ENCODE peak calls at places on chromosomes 16 and 17, in nine cellular contexts. T, U, J, M, E, Z, Q, X and Y are unnamed samples.
A peak's percentile ranks its signal among the peaks of the same experiment; 100 is the strongest.

GRCh38 chr17:40448213-40448638 is 5.0 kb downstream of the IGFBP4 start:
- DNase-seq in E (no peak), M (no peak), X (no peak), U (no peak), Z (no peak), Q (no peak), T (no peak), J (no peak), Y (no peak)

GRCh38 chr16:64964126-64964540 is 157.7 kb downstream of the CDH11 start:
- DNase-seq in M (no peak), U (no peak), X (no peak), Q (no peak), Z (no peak), T (no peak), J (no peak), E (peak; percentile 16), Y (no peak)

GRCh38 chr16:50517450-50518252 is 30.5 kb upstream of the NKD1 start:
- DNase-seq in M (no peak), Z (no peak), E (no peak), X (no peak), U (no peak), J (no peak), Q (no peak), T (no peak), Y (no peak)

GRCh38 chr16:86300746-86301480 is 209.4 kb upstream of the FOXF1 start:
- DNase-seq in U (no peak), Z (no peak), M (peak; percentile 66), T (no peak), Q (no peak), X (peak; percentile 29), E (peak; percentile 13), J (no peak), Y (peak; percentile 33)

GRCh38 chr17:16304832-16305231 is 48.4 kb downstream of the CENPV start:
- DNase-seq in J (peak; percentile 57), M (peak; percentile 22), T (no peak), Q (peak; percentile 17), U (no peak), Z (no peak), X (no peak), E (peak; percentile 45), Y (no peak)

GRCh38 chr16:11078812-11079459 is 134.6 kb downstream of the CLEC16A start:
- DNase-seq in U (no peak), X (no peak), T (no peak), E (peak; percentile 79), M (no peak), Z (no peak), Q (no peak), J (no peak), Y (no peak)

GRCh38 chr17:6548578-6549330 is 7.6 kb downstream of the PITPNM3 start:
- DNase-seq in Z (no peak), J (peak; percentile 47), E (no peak), X (no peak), Q (no peak), T (peak; percentile 55), U (no peak), M (peak; percentile 87), Y (no peak)

GRCh38 chr17:17786998-17787397 is 49.8 kb downstream of the SREBF1 start:
- DNase-seq in M (no peak), Q (no peak), E (no peak), U (no peak), X (no peak), J (no peak), Z (no peak), T (no peak), Y (no peak)

GRCh38 chr16:11354733-11355574 is 9.7 kb downstream of the RMI2 start:
- DNase-seq in U (no peak), T (no peak), Q (no peak), J (peak; percentile 87), Z (peak; percentile 65), M (no peak), E (peak; percentile 49), X (no peak), Y (no peak)

GRCh38 chr17:9195961-9196668 is 174.8 kb downstream of the NTN1 start:
- DNase-seq in M (peak; percentile 44), Z (no peak), J (no peak), U (no peak), Q (peak; percentile 30), E (no peak), T (no peak), X (no peak), Y (no peak)

GRCh38 chr16:25553711-25554436 is 137.9 kb upstream of the HS3ST4 start:
- DNase-seq in Q (no peak), E (peak; percentile 3), M (no peak), T (no peak), J (no peak), U (no peak), Z (no peak), X (no peak), Y (peak; percentile 87)

GRCh38 chr16:77596243-77596642 is 126.1 kb upstream of the NUDT7 start:
- DNase-seq in X (no peak), U (no peak), T (no peak), Z (no peak), Q (no peak), J (no peak), M (no peak), E (no peak), Y (no peak)